ENCODE peak calls at places on chromosomes 2 and 18, in five cellular contexts. One of them, this sample, is unnamed.

GRCh38 chr18:70234667-70235459 is 29.4 kb upstream of the RTTN start:
- DNase-seq in NCI-H1092: no peak
- DNase-seq in skeletal muscle cell: no peak
- DNase-seq in H4: no peak
- DNase-seq in stimulated activated CD4-positive, alpha-beta T cell treated with anti-CD3 and anti-CD28 coated beads, Interleukin-12 subunit alpha, Interleukin-12 subunit beta, amount 100 ng/mL, for 48 hours: no peak
- DNase-seq in this sample: no peak

GRCh38 chr2:119730598-119731278 is 29.0 kb upstream of the PTPN4 start:
- DNase-seq in NCI-H1092: no peak
- DNase-seq in skeletal muscle cell: no peak
- DNase-seq in H4: no peak
- DNase-seq in stimulated activated CD4-positive, alpha-beta T cell treated with anti-CD3 and anti-CD28 coated beads, Interleukin-12 subunit alpha, Interleukin-12 subunit beta, amount 100 ng/mL, for 48 hours: no peak
- DNase-seq in this sample: no peak

GRCh38 chr2:110688594-110689091 is 10.8 kb upstream of the BUB1 start:
- DNase-seq in NCI-H1092: no peak
- DNase-seq in skeletal muscle cell: no peak
- DNase-seq in H4: peak
- DNase-seq in stimulated activated CD4-positive, alpha-beta T cell treated with anti-CD3 and anti-CD28 coated beads, Interleukin-12 subunit alpha, Interleukin-12 subunit beta, amount 100 ng/mL, for 48 hours: no peak
- DNase-seq in this sample: no peak

GRCh38 chr2:45691152-45691551 is 39.7 kb downstream of the PRKCE start:
- DNase-seq in NCI-H1092: no peak
- DNase-seq in skeletal muscle cell: peak
- DNase-seq in H4: no peak
- DNase-seq in stimulated activated CD4-positive, alpha-beta T cell treated with anti-CD3 and anti-CD28 coated beads, Interleukin-12 subunit alpha, Interleukin-12 subunit beta, amount 100 ng/mL, for 48 hours: no peak
- DNase-seq in this sample: peak

GRCh38 chr2:156852210-156852609 is 405.3 kb upstream of the GALNT5 start:
- DNase-seq in NCI-H1092: no peak
- DNase-seq in skeletal muscle cell: no peak
- DNase-seq in H4: no peak
- DNase-seq in stimulated activated CD4-positive, alpha-beta T cell treated with anti-CD3 and anti-CD28 coated beads, Interleukin-12 subunit alpha, Interleukin-12 subunit beta, amount 100 ng/mL, for 48 hours: no peak
- DNase-seq in this sample: no peak

GRCh38 chr2:128388414-128389032 is 69.9 kb upstream of the HS6ST1 start:
- DNase-seq in NCI-H1092: no peak
- DNase-seq in skeletal muscle cell: no peak
- DNase-seq in H4: no peak
- DNase-seq in stimulated activated CD4-positive, alpha-beta T cell treated with anti-CD3 and anti-CD28 coated beads, Interleukin-12 subunit alpha, Interleukin-12 subunit beta, amount 100 ng/mL, for 48 hours: no peak
- DNase-seq in this sample: no peak

GRCh38 chr2:16656784-16657391 is 8.7 kb downstream of the CYRIA start:
- DNase-seq in NCI-H1092: no peak
- DNase-seq in skeletal muscle cell: no peak
- DNase-seq in H4: no peak
- DNase-seq in stimulated activated CD4-positive, alpha-beta T cell treated with anti-CD3 and anti-CD28 coated beads, Interleukin-12 subunit alpha, Interleukin-12 subunit beta, amount 100 ng/mL, for 48 hours: no peak
- DNase-seq in this sample: no peak

GRCh38 chr2:101097638-101098037 is 53.5 kb downstream of the TBC1D8 start:
- DNase-seq in NCI-H1092: no peak
- DNase-seq in skeletal muscle cell: no peak
- DNase-seq in H4: no peak
- DNase-seq in stimulated activated CD4-positive, alpha-beta T cell treated with anti-CD3 and anti-CD28 coated beads, Interleukin-12 subunit alpha, Interleukin-12 subunit beta, amount 100 ng/mL, for 48 hours: no peak
- DNase-seq in this sample: no peak

GRCh38 chr2:230134496-230135073 is 65.9 kb upstream of the SLC16A14 start:
- DNase-seq in NCI-H1092: no peak
- DNase-seq in skeletal muscle cell: no peak
- DNase-seq in H4: peak
- DNase-seq in stimulated activated CD4-positive, alpha-beta T cell treated with anti-CD3 and anti-CD28 coated beads, Interleukin-12 subunit alpha, Interleukin-12 subunit beta, amount 100 ng/mL, for 48 hours: no peak
- DNase-seq in this sample: no peak

GRCh38 chr2:232204457-232204931 is 174.1 kb upstream of the ALPP start:
- DNase-seq in NCI-H1092: no peak
- DNase-seq in skeletal muscle cell: peak
- DNase-seq in H4: no peak
- DNase-seq in stimulated activated CD4-positive, alpha-beta T cell treated with anti-CD3 and anti-CD28 coated beads, Interleukin-12 subunit alpha, Interleukin-12 subunit beta, amount 100 ng/mL, for 48 hours: no peak
- DNase-seq in this sample: no peak

GRCh38 chr2:128327180-128327964 is 8.7 kb upstream of the HS6ST1 start:
- DNase-seq in NCI-H1092: no peak
- DNase-seq in skeletal muscle cell: no peak
- DNase-seq in H4: peak
- DNase-seq in stimulated activated CD4-positive, alpha-beta T cell treated with anti-CD3 and anti-CD28 coated beads, Interleukin-12 subunit alpha, Interleukin-12 subunit beta, amount 100 ng/mL, for 48 hours: no peak
- DNase-seq in this sample: no peak

GRCh38 chr2:101846973-101847372 is 144.8 kb upstream of the IL1R2 start:
- DNase-seq in NCI-H1092: no peak
- DNase-seq in skeletal muscle cell: no peak
- DNase-seq in H4: no peak
- DNase-seq in stimulated activated CD4-positive, alpha-beta T cell treated with anti-CD3 and anti-CD28 coated beads, Interleukin-12 subunit alpha, Interleukin-12 subunit beta, amount 100 ng/mL, for 48 hours: no peak
- DNase-seq in this sample: no peak

GRCh38 chr2:190947711-190948251 is 66.2 kb downstream of the STAT1 start:
- DNase-seq in NCI-H1092: no peak
- DNase-seq in skeletal muscle cell: peak
- DNase-seq in H4: peak
- DNase-seq in stimulated activated CD4-positive, alpha-beta T cell treated with anti-CD3 and anti-CD28 coated beads, Interleukin-12 subunit alpha, Interleukin-12 subunit beta, amount 100 ng/mL, for 48 hours: no peak
- DNase-seq in this sample: no peak

GRCh38 chr2:237864030-237864931 is 4.9 kb downstream of the RAMP1 start:
- DNase-seq in NCI-H1092: no peak
- DNase-seq in skeletal muscle cell: no peak
- DNase-seq in H4: no peak
- DNase-seq in stimulated activated CD4-positive, alpha-beta T cell treated with anti-CD3 and anti-CD28 coated beads, Interleukin-12 subunit alpha, Interleukin-12 subunit beta, amount 100 ng/mL, for 48 hours: no peak
- DNase-seq in this sample: no peak